ENCODE peak calls at places on chromosomes 3 and 15, in seven cellular contexts. H, V, G, D, C, U and B are unnamed samples.

GRCh38 chr3:86624192-86624591 is 366.8 kb downstream of the VGLL3 start:
- DNase-seq in H (no peak), V (no peak), G (no peak), D (no peak), C (no peak), U (no peak), B (no peak)

GRCh38 chr3:189340680-189341460 is 169.1 kb downstream of the TPRG1 start:
- DNase-seq in H (no peak), V (no peak), G (no peak), D (peak; percentile 9), C (no peak), U (no peak), B (peak; percentile 11)

GRCh38 chr3:48555949-48556795 is 431 bp downstream of the PFKFB4 start:
- DNase-seq in H (no peak), V (no peak), G (no peak), D (no peak), C (no peak), U (no peak), B (no peak)

GRCh38 chr3:6799264-6799915 is 61.5 kb upstream of the GRM7 start:
- DNase-seq in H (no peak), V (no peak), G (peak; percentile 1), D (peak; percentile 41), C (no peak), U (no peak), B (peak; percentile 34)

GRCh38 chr3:32138545-32139104 is 32.2 kb downstream of the GPD1L start:
- DNase-seq in H (no peak), V (peak; percentile 19), G (peak; percentile 31), D (no peak), C (no peak), U (no peak), B (peak; percentile 32)

GRCh38 chr3:127034990-127035652 is 52.2 kb downstream of the PLXNA1 start:
- DNase-seq in H (no peak), V (no peak), G (no peak), D (no peak), C (no peak), U (no peak), B (no peak)

GRCh38 chr3:136326316-136326715 is 76.2 kb downstream of the PCCB start:
- DNase-seq in H (no peak), V (no peak), G (no peak), D (no peak), C (no peak), U (no peak), B (no peak)

GRCh38 chr15:72130272-72130671 is 12.1 kb downstream of the SENP8 start:
- DNase-seq in H (no peak), V (no peak), G (no peak), D (no peak), C (no peak), U (no peak), B (no peak)

GRCh38 chr3:139288266-139288821 is 55.5 kb upstream of the MRPS22 start:
- DNase-seq in H (no peak), V (peak; percentile 71), G (no peak), D (no peak), C (no peak), U (peak; percentile 46), B (no peak)